ENCODE peak calls at places on chromosome 21, in five cellular contexts. Q is NCI-H2081 treated with DMSO at 0.1 percent for 48 hours, T is foreskin fibroblast, L is NCI-H460, Z is AG04449. U is an unnamed sample.

GRCh38 chr21:37437376-37438080 is 71.0 kb downstream of the DYRK1A start:
- DNase-seq in Q (no peak), T (peak; percentile 37), L (no peak), Z (no peak), U (no peak)

GRCh38 chr21:44295163-44295601 is 4.7 kb upstream of the PFKL start:
- DNase-seq in Q (no peak), T (peak; percentile 18), L (no peak), Z (no peak), U (no peak)

GRCh38 chr21:44532712-44533111 is 7.3 kb downstream of the KRTAP10-1 start:
- DNase-seq in Q (no peak), T (no peak), L (no peak), Z (no peak), U (no peak)

GRCh38 chr21:45410865-45411809 is 6.2 kb downstream of the COL18A1 start:
- DNase-seq in Q (no peak), T (no peak), L (no peak), Z (no peak), U (peak; percentile 75)

GRCh38 chr21:46021978-46022544 is 40.5 kb downstream of the COL6A1 start:
- DNase-seq in Q (no peak), T (peak; percentile 62), L (no peak), Z (no peak), U (no peak)

GRCh38 chr21:32334980-32335471 is 36.4 kb downstream of the MRAP start:
- DNase-seq in Q (no peak), T (peak; percentile 75), L (no peak), Z (no peak), U (no peak)

GRCh38 chr21:39388038-39388810 is 39.3 kb upstream of the HMGN1 start:
- DNase-seq in Q (no peak), T (peak; percentile 94), L (peak; percentile 67), Z (peak; percentile 16), U (peak; percentile 96)

GRCh38 chr21:33975548-33976081 is 60.0 kb upstream of the ATP5PO start:
- DNase-seq in Q (no peak), T (peak; percentile 49), L (no peak), Z (no peak), U (no peak)

GRCh38 chr21:46356494-46357334 is 32.8 kb downstream of the PCNT start:
- DNase-seq in Q (no peak), T (no peak), L (no peak), Z (no peak), U (no peak)

GRCh38 chr21:34612557-34612956 is 2.4 kb downstream of the RCAN1 start:
- DNase-seq in Q (no peak), T (no peak), L (no peak), Z (no peak), U (no peak)

GRCh38 chr21:35738342-35738961 is 321.9 kb downstream of the SETD4 start:
- DNase-seq in Q (no peak), T (peak; percentile 35), L (no peak), Z (no peak), U (no peak)

GRCh38 chr21:16420086-16420724 is 690.4 kb downstream of the USP25 start:
- DNase-seq in Q (peak; percentile 58), T (peak; percentile 61), L (peak; percentile 45), Z (no peak), U (no peak)